ENCODE peak calls at places on chromosomes 5 and 9, in nine cellular contexts. Q is ovary, X is sigmoid colon, I is pancreas, H is transverse colon, G is adrenal gland, C is RWPE2, N is body of pancreas, W is brain microvascular endothelial cell. T is an unnamed sample. For H3K36me3, the result is how much of the 10 kb centered on the place peaks cover.

GRCh38 chr5:401216-402034 is 41.6 kb upstream of the EXOC3 start:
- DNase-seq in Q (peak), X (peak), I (no peak), H (no peak), G (no peak), C (no peak), N (no peak), W (no peak), T (no peak)

GRCh38 chr9:6417186-6417585 is 4.2 kb downstream of the UHRF2 start:
- DNase-seq in Q (no peak), X (no peak), I (no peak), H (no peak), G (no peak), C (no peak), N (no peak), W (no peak), T (no peak)

GRCh38 chr9:80285325-80285724 is 713.6 kb downstream of the TLE4 start:
- DNase-seq in Q (no peak), X (no peak), I (no peak), H (no peak), G (no peak), C (no peak), N (no peak), W (peak), T (peak)

GRCh38 chr5:124180523-124181461 is 565.6 kb downstream of the ZNF608 start:
- DNase-seq in Q (no peak), X (no peak), I (no peak), H (no peak), G (no peak), C (no peak), N (no peak), W (no peak), T (no peak)

GRCh38 chr5:147175516-147176097 is 59.2 kb upstream of the STK32A start:
- DNase-seq in Q (no peak), X (no peak), I (no peak), H (no peak), G (no peak), C (no peak), N (no peak), W (no peak), T (no peak)

GRCh38 chr5:135392256-135392655 is 6.8 kb downstream of the MACROH2A1 start:
- DNase-seq in Q (no peak), X (no peak), I (no peak), H (no peak), G (no peak), C (no peak), N (no peak), W (peak), T (no peak)

GRCh38 chr9:110214090-110214489 is 6.1 kb upstream of the C9orf152 start:
- DNase-seq in Q (no peak), X (no peak), I (no peak), H (no peak), G (no peak), C (no peak), N (no peak), W (no peak), T (no peak)

GRCh38 chr5:175609504-175609903 is 48.4 kb upstream of the HRH2 start:
- DNase-seq in Q (no peak), X (no peak), I (no peak), H (no peak), G (no peak), C (no peak), N (no peak), W (no peak), T (no peak)

GRCh38 chr5:36692791-36693763 is 86.7 kb downstream of the SLC1A3 start:
- DNase-seq in Q (peak), X (peak), I (peak), H (peak), G (peak), C (peak), N (peak), W (peak), T (peak)

GRCh38 chr9:137286980-137287383 is 9.5 kb downstream of the TOR4A start:
- DNase-seq in Q (no peak), X (no peak), I (peak), H (peak), G (no peak), C (no peak), N (peak), W (peak), T (no peak)

GRCh38 chr5:37838152-37838932 is 1.5 kb downstream of the GDNF start:
- DNase-seq in Q (peak), X (peak), I (no peak), H (no peak), G (peak), C (no peak), N (no peak), W (no peak), T (no peak)

GRCh38 chr9:74120470-74120869 is 376.7 kb upstream of the RORB start:
- DNase-seq in Q (no peak), X (no peak), I (no peak), H (no peak), G (no peak), C (no peak), N (no peak), W (no peak), T (no peak)

GRCh38 chr5:1673042-1673674 is 126.5 kb downstream of the MRPL36 start:
- DNase-seq in Q (no peak), X (no peak), I (peak), H (no peak), G (no peak), C (no peak), N (no peak), W (peak), T (no peak)

GRCh38 chr5:138440226-138441073 is 1.6 kb downstream of the REEP2 start:
- DNase-seq in Q (no peak), X (no peak), I (peak), H (no peak), G (no peak), C (no peak), N (no peak), W (no peak), T (no peak)

GRCh38 chr5:170656346-170656745 is 127.2 kb upstream of the GABRP start:
- DNase-seq in Q (no peak), X (no peak), I (no peak), H (no peak), G (no peak), C (no peak), N (no peak), W (no peak), T (no peak)

GRCh38 chr5:137563301-137563645 is 64.1 kb upstream of the SPOCK1 start:
- DNase-seq in Q (no peak), X (no peak), I (no peak), H (no peak), G (no peak), C (no peak), N (no peak), W (no peak), T (no peak)

GRCh38 chr5:17415282-17415681 is 82.7 kb upstream of the TAF11L2 start:
- DNase-seq in Q (no peak), X (no peak), I (no peak), H (no peak), G (no peak), C (no peak), N (no peak), W (no peak), T (no peak)

GRCh38 chr9:125466356-125466855 is 204.8 kb downstream of the GAPVD1 start:
- DNase-seq in Q (no peak), X (no peak), I (no peak), H (no peak), G (no peak), C (no peak), N (no peak), W (no peak), T (no peak)

DNA sequence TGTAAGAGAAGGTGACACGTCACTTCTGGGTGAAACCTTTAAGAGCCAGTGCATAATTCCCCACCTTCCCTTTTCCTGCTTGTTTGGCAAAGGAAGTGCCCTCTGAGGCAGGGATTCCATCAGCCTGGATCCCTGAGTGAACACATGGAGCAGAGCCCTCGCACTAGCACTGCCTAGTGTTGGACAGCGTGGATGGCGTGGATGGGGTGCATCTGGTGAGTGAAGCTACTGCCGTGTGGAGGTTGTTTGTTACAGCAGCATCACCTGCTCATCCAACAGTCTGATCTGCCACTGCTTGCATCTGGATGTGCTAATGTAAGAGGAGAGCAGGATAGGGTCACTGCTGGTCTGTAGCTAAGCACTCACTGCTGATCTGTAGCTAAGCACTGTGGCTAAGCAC is 35.2 kb downstream of the SLC35D2 start:
- DNase-seq in Q (no peak), X (no peak), I (no peak), H (no peak), G (no peak), C (no peak), N (no peak), W (no peak), T (no peak)
- H3K27ac ChIP-seq in Q (no peak), X (no peak), I (no peak), H (no peak), G (no peak), C (no peak), N (no peak), W (no peak), T (no peak)

GRCh38 chr5:98877600-98877999 is 51.2 kb downstream of the CHD1 start:
- DNase-seq in Q (no peak), X (no peak), I (no peak), H (no peak), G (no peak), C (no peak), N (no peak), W (no peak), T (no peak)

GRCh38 chr5:98880151-98880550 is 48.7 kb downstream of the CHD1 start:
- DNase-seq in Q (no peak), X (no peak), I (no peak), H (no peak), G (no peak), C (no peak), N (no peak), W (peak), T (no peak)

DNA sequence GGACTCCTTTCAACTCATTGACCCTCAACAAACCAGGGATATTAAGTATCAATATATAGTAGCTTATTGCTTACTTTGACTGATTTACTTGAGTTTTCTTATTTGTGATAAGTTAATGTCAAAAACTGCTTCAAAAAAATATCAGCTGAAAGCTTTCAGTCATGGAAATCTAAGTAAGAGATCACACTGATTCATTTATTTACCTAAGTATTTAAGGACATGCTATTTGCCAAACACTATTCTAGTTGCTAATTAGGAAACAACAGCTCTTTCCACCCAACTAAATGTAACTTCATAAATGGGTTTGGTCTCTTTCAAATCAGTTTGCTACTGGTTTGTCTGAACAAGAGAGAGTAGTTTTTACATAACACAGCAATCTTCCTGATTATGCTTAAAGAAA is 48.2 kb downstream of the CHD1 start:
- DNase-seq in Q (no peak), X (no peak), I (no peak), H (no peak), G (no peak), C (no peak), N (no peak), W (no peak), T (no peak)
- H3K36me3 ChIP-seq in Q (under half), X (half or more), I (under half), H (half or more), G (under half), C (half or more), N (under half), W (under half), T (under half)

GRCh38 chr9:98219364-98219716 is 26.9 kb upstream of the CORO2A start:
- DNase-seq in Q (no peak), X (no peak), I (no peak), H (no peak), G (no peak), C (no peak), N (no peak), W (no peak), T (no peak)

GRCh38 chr9:98218562-98219363 is 26.3 kb upstream of the CORO2A start:
- DNase-seq in Q (no peak), X (no peak), I (no peak), H (no peak), G (no peak), C (no peak), N (no peak), W (no peak), T (peak)

GRCh38 chr9:98219794-98220370 is 27.4 kb upstream of the CORO2A start:
- DNase-seq in Q (no peak), X (no peak), I (no peak), H (no peak), G (no peak), C (no peak), N (no peak), W (no peak), T (no peak)

GRCh38 chr9:98222885-98223640 is 30.6 kb upstream of the CORO2A start:
- DNase-seq in Q (no peak), X (peak), I (no peak), H (no peak), G (peak), C (peak), N (no peak), W (peak), T (no peak)

GRCh38 chr9:98220911-98221310 is 28.5 kb upstream of the CORO2A start:
- DNase-seq in Q (no peak), X (peak), I (no peak), H (no peak), G (no peak), C (no peak), N (no peak), W (no peak), T (no peak)
- H3K4me3 ChIP-seq in Q (no peak), X (no peak), I (no peak), H (no peak), G (no peak), C (no peak), N (no peak), W (no peak), T (no peak)

DNA sequence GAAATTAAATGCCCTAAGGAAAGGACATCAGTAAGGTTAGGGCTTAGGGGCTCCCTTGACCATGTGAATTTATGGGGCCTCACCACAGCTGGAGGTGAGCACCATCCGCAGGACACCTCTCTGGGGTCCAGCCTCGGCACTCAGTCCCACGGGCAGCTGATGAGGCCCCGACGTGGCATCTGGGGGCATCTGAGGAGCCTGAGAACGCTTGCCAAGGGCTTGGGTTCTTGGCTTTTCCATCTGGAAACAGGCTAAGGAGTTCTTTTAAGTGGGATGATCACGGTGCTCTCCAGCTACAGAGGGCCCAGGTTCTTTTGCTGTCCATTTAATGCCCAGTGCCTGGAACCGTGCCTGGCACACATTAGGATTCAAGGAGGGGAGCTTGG is 3.6 kb downstream of the NKX2-5 start:
- DNase-seq in Q (no peak), X (no peak), I (no peak), H (no peak), G (no peak), C (no peak), N (no peak), W (no peak), T (no peak)
- H3K27ac ChIP-seq in Q (no peak), X (no peak), I (no peak), H (no peak), G (no peak), C (no peak), N (no peak), W (no peak), T (no peak)

T was measured in iPS DF 6.9.